ENCODE peak calls at places on chromosomes 7 and 10, in nine cellular contexts. V is uterus, L is tibial nerve, T is foreskin fibroblast, O is HuH-7.5, P is occipital lobe, I is AG08395, K is HT1080, N is NCI-H748 treated with DMSO at 0.1 percent for 48 hours. S is an unnamed sample.

GRCh38 chr7:8700076-8700624 is 266.7 kb downstream of the NXPH1 start:
- DNase-seq in K (no peak), T (no peak), I (no peak), O (no peak), P (no peak), V (no peak), N (peak; percentile 8), L (no peak), S (no peak)

GRCh38 chr10:117363027-117363426 is 12.2 kb downstream of the PDZD8 start:
- DNase-seq in T (peak; percentile 50), O (no peak), I (peak; percentile 41), L (no peak), K (peak; percentile 89), P (no peak), V (no peak), N (no peak), S (no peak)

GRCh38 chr7:43686991-43687390 is 42.3 kb downstream of the COA1 start:
- DNase-seq in P (no peak), O (no peak), K (no peak), I (no peak), T (no peak), V (no peak), L (no peak), N (no peak), S (no peak)

GRCh38 chr7:20665096-20665495 is 49.6 kb downstream of the ABCB5 start:
- DNase-seq in T (no peak), O (no peak), P (no peak), V (no peak), K (peak; percentile 2), L (no peak), N (no peak), I (no peak), S (no peak)

GRCh38 chr10:18463673-18464211 is 187.6 kb downstream of the NSUN6 start:
- DNase-seq in K (no peak), I (no peak), L (no peak), O (no peak), N (no peak), P (no peak), V (no peak), T (no peak), S (no peak)

GRCh38 chr7:2517004-2517403 is 2.6 kb upstream of the LFNG start:
- DNase-seq in N (no peak), L (no peak), I (peak; percentile 94), O (no peak), P (no peak), K (peak; percentile 94), T (peak; percentile 87), V (no peak), S (no peak)

GRCh38 chr7:37450035-37450434 is 1.4 kb upstream of the ELMO1 start:
- DNase-seq in L (no peak), P (no peak), O (no peak), K (no peak), N (no peak), I (no peak), V (no peak), T (no peak), S (no peak)

GRCh38 chr10:86943316-86944030 is 13.9 kb downstream of the MMRN2 start:
- DNase-seq in T (no peak), N (no peak), V (no peak), L (no peak), K (no peak), O (no peak), P (no peak), I (no peak), S (no peak)

GRCh38 chr7:15199482-15199881 is 296.9 kb upstream of the DGKB start:
- DNase-seq in O (no peak), N (no peak), V (no peak), K (no peak), T (peak; percentile 10), I (no peak), P (no peak), L (no peak), S (peak; percentile 46)

GRCh38 chr10:14032406-14032998 is 298.2 kb downstream of the FRMD4A start:
- DNase-seq in P (no peak), T (no peak), K (peak; percentile 28), V (no peak), O (no peak), L (no peak), I (no peak), N (no peak), S (peak; percentile 12)

GRCh38 chr7:46139079-46139478 is 218.0 kb upstream of the IGFBP3 start:
- DNase-seq in T (peak; percentile 58), I (peak; percentile 59), V (no peak), K (peak; percentile 57), L (no peak), O (no peak), N (no peak), P (no peak), S (no peak)

GRCh38 chr10:122648599-122649428 is 50.8 kb downstream of the C10orf120 start:
- DNase-seq in L (no peak), T (peak; percentile 4), K (peak; percentile 56), P (peak; percentile 31), N (peak; percentile 38), O (peak; percentile 24), I (peak; percentile 41), V (no peak), S (peak; percentile 69)

GRCh38 chr7:28316489-28316888 is 95.8 kb upstream of the CREB5 start:
- DNase-seq in T (no peak), P (no peak), V (no peak), O (no peak), L (no peak), N (no peak), I (peak; percentile 14), K (no peak), S (no peak)

GRCh38 chr7:98202367-98203195 is 8.7 kb upstream of the BHLHA15 start:
- DNase-seq in L (no peak), O (no peak), T (no peak), I (no peak), K (no peak), N (no peak), V (no peak), P (no peak), S (peak; percentile 93)

GRCh38 chr7:1645071-1646015 is 24.7 kb upstream of the ELFN1 start:
- DNase-seq in I (no peak), O (no peak), P (no peak), T (no peak), K (no peak), N (no peak), L (no peak), V (no peak), S (no peak)

GRCh38 chr10:114174462-114175190 is 623 bp upstream of the CCDC186 start:
- DNase-seq in O (peak; percentile 20), K (no peak), V (peak; percentile 45), I (peak; percentile 15), N (no peak), P (peak; percentile 27), T (peak; percentile 75), L (peak; percentile 20), S (peak; percentile 69)

GRCh38 chr10:131531265-131532190 is 220.0 kb upstream of the TCERG1L start:
- DNase-seq in P (no peak), V (no peak), N (no peak), K (no peak), O (no peak), I (no peak), T (no peak), L (no peak), S (no peak)

GRCh38 chr7:44979481-44980392 is 922 bp upstream of the MYO1G start:
- DNase-seq in V (no peak), P (no peak), T (no peak), K (no peak), N (no peak), O (no peak), I (peak; percentile 43), L (no peak), S (no peak)

GRCh38 chr7:37182011-37182478 is 266.6 kb downstream of the ELMO1 start:
- DNase-seq in V (peak; percentile 76), P (peak; percentile 56), N (peak; percentile 91), L (peak; percentile 61), O (peak; percentile 39), K (peak; percentile 67), I (peak; percentile 66), T (peak; percentile 35), S (peak; percentile 83)

GRCh38 chr10:21924511-21924910 is 79.0 kb downstream of the DNAJC1 start:
- DNase-seq in T (no peak), L (no peak), P (no peak), O (no peak), K (no peak), I (no peak), V (no peak), N (no peak), S (no peak)

GRCh38 chr10:102068216-102068615 is 3.1 kb downstream of the HPS6 start:
- DNase-seq in V (no peak), O (no peak), L (no peak), P (no peak), I (no peak), T (no peak), N (no peak), K (no peak), S (no peak)

GRCh38 chr7:100418930-100419659 is 9.4 kb downstream of the ZCWPW1 start:
- DNase-seq in V (no peak), O (no peak), L (no peak), T (no peak), K (no peak), N (no peak), P (no peak), I (no peak), S (no peak)

GRCh38 chr10:31803606-31804195 is 124.9 kb downstream of the ARHGAP12 start:
- DNase-seq in O (no peak), K (no peak), P (no peak), N (no peak), T (no peak), L (no peak), I (peak; percentile 40), V (no peak), S (no peak)

GRCh38 chr10:91051834-91052233 is 130.9 kb upstream of the ANKRD1 start:
- DNase-seq in N (no peak), T (no peak), K (no peak), L (peak; percentile 33), V (peak; percentile 52), O (no peak), I (no peak), P (peak; percentile 33), S (no peak)

GRCh38 chr10:86283466-86284287 is 82.9 kb downstream of the GRID1 start:
- DNase-seq in K (no peak), T (no peak), V (peak; percentile 2), O (no peak), L (no peak), I (no peak), N (no peak), P (no peak), S (no peak)

GRCh38 chr10:100148353-100149211 is 37.2 kb downstream of the ERLIN1 start:
- DNase-seq in L (no peak), I (peak; percentile 41), O (no peak), V (no peak), K (peak; percentile 93), P (peak; percentile 9), N (no peak), T (peak; percentile 28), S (no peak)

GRCh38 chr7:158723266-158723665 is 18.7 kb upstream of the NCAPG2 start:
- DNase-seq in N (no peak), I (no peak), K (no peak), L (no peak), V (no peak), P (no peak), O (no peak), T (no peak), S (no peak)